ENCODE peak calls at places on chromosome 2, in five cellular contexts. Y is HCT116, O is H1, M is HepG2, Z is K562. L is an unnamed sample. For H3K36me3, the result is how much of the 10 kb centered on the place peaks cover.

GRCh38 chr2:150528861-150529801 is 41.7 kb upstream of the RND3 start:
- DNase-seq in Y (no peak), O (no peak), M (no peak), Z (no peak), L (no peak)

GRCh38 chr2:85733121-85733960 is 20.4 kb upstream of the ATOH8 start:
- DNase-seq in Y (no peak), O (no peak), M (peak), Z (no peak), L (no peak)

GRCh38 chr2:47128705-47129104 is 26.4 kb downstream of the STPG4 start:
- DNase-seq in Y (no peak), O (no peak), M (no peak), Z (no peak), L (no peak)

GRCh38 chr2:156380117-156380645 is 47.7 kb upstream of the NR4A2 start:
- DNase-seq in Y (no peak), O (no peak), M (no peak), Z (no peak), L (no peak)

GRCh38 chr2:9980520-9980919 is 29.0 kb downstream of the GRHL1 start:
- DNase-seq in Y (no peak), O (no peak), M (no peak), Z (no peak), L (no peak)

GRCh38 chr2:187826023-187826422 is 271.8 kb upstream of the TFPI start:
- DNase-seq in Y (no peak), O (no peak), M (no peak), Z (no peak), L (peak)

GRCh38 chr2:179422037-179422643 is 157.5 kb upstream of the SESTD1 start:
- DNase-seq in Y (peak), O (peak), M (peak), Z (peak), L (peak)

GRCh38 chr2:240383871-240384700 is 51.4 kb upstream of the GPC1 start:
- DNase-seq in Y (no peak), O (no peak), M (no peak), Z (no peak), L (no peak)

GRCh38 chr2:171952748-171953147 is 30.5 kb downstream of the HAT1 start:
- DNase-seq in Y (no peak), O (no peak), M (no peak), Z (no peak), L (no peak)

GRCh38 chr2:152523091-152523490 is 188.1 kb downstream of the FMNL2 start:
- DNase-seq in Y (no peak), O (no peak), M (no peak), Z (no peak), L (no peak)

DNA sequence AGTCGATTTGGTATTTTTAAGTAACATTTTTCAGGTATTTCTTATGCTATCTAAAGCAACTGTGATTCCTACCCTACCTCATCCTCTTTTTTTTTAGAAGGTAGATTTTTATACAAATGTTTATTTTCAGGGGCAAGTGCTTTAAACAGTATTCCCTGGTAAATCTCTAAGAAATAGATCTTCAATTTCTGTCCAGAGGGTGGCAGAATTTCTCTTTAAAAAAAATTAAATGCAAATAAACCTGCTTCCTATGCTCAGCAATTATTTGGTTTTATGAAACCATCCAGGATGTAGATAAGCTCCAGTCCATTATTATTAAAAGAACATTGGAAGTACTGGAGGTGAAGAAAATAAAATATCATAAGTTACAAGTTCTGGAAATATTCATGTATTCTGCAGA is 191.9 kb downstream of the MYO3B start:
- DNase-seq in Y (peak), O (no peak), M (peak), Z (no peak), L (peak)
- TF ChIP-seq JUND in Y (no peak), O (no peak), M (no peak), Z (no peak), L (no peak)

GRCh38 chr2:177178797-177179196 is 33.8 kb upstream of the HNRNPA3 start:
- DNase-seq in Y (no peak), O (no peak), M (no peak), Z (no peak), L (no peak)
- H3K36me3 ChIP-seq in Y (under half), O (under half), M (under half), Z (under half), L (under half)

GRCh38 chr2:224934542-224935188 is 107.6 kb downstream of the DOCK10 start:
- DNase-seq in Y (no peak), O (no peak), M (no peak), Z (no peak), L (no peak)
- TF ChIP-seq JUND in Y (no peak), O (no peak), M (no peak), Z (no peak), L (no peak)

GRCh38 chr2:200137691-200138090 is 168.8 kb upstream of the SPATS2L start:
- DNase-seq in Y (no peak), O (no peak), M (no peak), Z (no peak), L (no peak)
- H3K36me3 ChIP-seq in Y (under half), O (under half), M (under half), Z (under half), L (under half)

GRCh38 chr2:58702302-58702696 is 461.2 kb upstream of the FANCL start:
- DNase-seq in Y (no peak), O (no peak), M (peak), Z (no peak), L (no peak)

GRCh38 chr2:58699412-58699811 is 458.3 kb upstream of the FANCL start:
- DNase-seq in Y (no peak), O (no peak), M (no peak), Z (peak), L (no peak)

GRCh38 chr2:58700621-58701020 is 459.5 kb upstream of the FANCL start:
- DNase-seq in Y (no peak), O (no peak), M (no peak), Z (no peak), L (no peak)

GRCh38 chr2:58701688-58702301 is 460.7 kb upstream of the FANCL start:
- DNase-seq in Y (no peak), O (no peak), M (no peak), Z (no peak), L (no peak)

GRCh38 chr2:58698610-58699009 is 457.5 kb upstream of the FANCL start:
- DNase-seq in Y (no peak), O (no peak), M (no peak), Z (no peak), L (no peak)
- TF ChIP-seq JUND in Y (no peak), O (no peak), M (no peak), Z (no peak), L (no peak)